ENCODE peak calls at places on chromosomes 3 and 15, in nine cellular contexts. I is hepatocyte; V is tibial artery; T is neural progenitor cell; J is Peyer's patch; A is CD4-positive, alpha-beta memory T cell; Z is PC-9; K is HepG2; F is A549. L is an unnamed sample. For H3K4me1, the result is how much of the 10 kb centered on the place peaks cover.

GRCh38 chr15:65328506-65329297 is 24.2 kb downstream of the RNU5B-1 start:
- DNase-seq in I (no peak), A (no peak), V (no peak), J (no peak), K (no peak), F (no peak), Z (no peak), T (no peak), L (no peak)

GRCh38 chr15:26126070-26126469 is 262.9 kb upstream of the ATP10A start:
- DNase-seq in T (no peak), F (no peak), J (no peak), V (no peak), Z (no peak), A (no peak), K (no peak), I (no peak), L (peak)

GRCh38 chr3:64163755-64164148 is 61.5 kb downstream of the PRICKLE2 start:
- DNase-seq in K (peak), I (peak), J (no peak), Z (no peak), A (no peak), T (no peak), V (no peak), F (no peak), L (no peak)

GRCh38 chr3:153911111-153911510 is 210.1 kb upstream of the ARHGEF26 start:
- DNase-seq in V (no peak), J (no peak), K (no peak), I (no peak), T (no peak), F (no peak), A (no peak), Z (no peak), L (no peak)

GRCh38 chr3:46947981-46948791 is 28.4 kb downstream of the CCDC12 start:
- DNase-seq in A (peak), F (peak), T (no peak), I (peak), V (peak), Z (peak), J (peak), K (peak), L (no peak)

GRCh38 chr3:27880969-27881892 is 159.1 kb upstream of the EOMES start:
- DNase-seq in F (no peak), I (no peak), K (no peak), Z (no peak), V (no peak), J (peak), T (no peak), A (peak), L (no peak)

GRCh38 chr15:70493376-70493775 is 270.0 kb downstream of the UACA start:
- DNase-seq in T (no peak), I (no peak), J (no peak), K (no peak), A (no peak), V (no peak), F (no peak), Z (no peak), L (no peak)

GRCh38 chr3:169283902-169284451 is 379.5 kb downstream of the MECOM start:
- DNase-seq in J (no peak), V (no peak), F (no peak), Z (no peak), T (no peak), I (no peak), A (no peak), K (no peak), L (no peak)

GRCh38 chr3:127680146-127680661 is 7.5 kb downstream of the ABTB1 start:
- DNase-seq in T (no peak), F (no peak), Z (no peak), K (no peak), V (peak), I (no peak), A (no peak), J (peak), L (no peak)

GRCh38 chr15:52082197-52083036 is 30.2 kb downstream of the BCL2L10 start:
- DNase-seq in Z (no peak), V (no peak), J (no peak), F (no peak), I (no peak), T (peak), A (no peak), K (no peak), L (no peak)

GRCh38 chr15:71705151-71705550 is 105.2 kb upstream of the NR2E3 start:
- DNase-seq in I (no peak), J (no peak), F (no peak), A (no peak), T (peak), V (no peak), K (no peak), Z (peak), L (no peak)

GRCh38 chr3:195537995-195538394 is 5.1 kb downstream of the PPP1R2 start:
- DNase-seq in A (peak), J (peak), K (no peak), F (no peak), T (no peak), V (no peak), I (no peak), Z (no peak), L (no peak)

GRCh38 chr15:35215095-35215494 is 130.0 kb upstream of the NANOGP8 start:
- DNase-seq in I (no peak), J (no peak), A (no peak), V (no peak), T (no peak), K (no peak), Z (no peak), F (no peak), L (no peak)

GRCh38 chr15:70348581-70349344 is 251.0 kb upstream of the TLE3 start:
- DNase-seq in F (no peak), A (no peak), V (no peak), T (no peak), I (no peak), Z (no peak), K (no peak), J (peak), L (peak)

GRCh38 chr15:86231864-86232801 is 152.5 kb downstream of the AGBL1 start:
- DNase-seq in A (peak), I (peak), J (peak), V (no peak), Z (no peak), T (peak), K (peak), F (peak), L (peak)

GRCh38 chr3:106431698-106432097 is 562.9 kb upstream of the CBLB start:
- DNase-seq in Z (no peak), K (no peak), V (no peak), T (no peak), I (no peak), J (no peak), F (no peak), A (no peak), L (no peak)

GRCh38 chr15:52247032-52247431 is 48.6 kb downstream of the MYO5C start:
- DNase-seq in A (no peak), I (peak), K (no peak), Z (no peak), J (no peak), F (no peak), T (no peak), V (no peak), L (no peak)

GRCh38 chr3:141644931-141645330 is 93.2 kb upstream of the RNF7 start:
- DNase-seq in I (peak), T (peak), J (peak), K (peak), F (peak), Z (peak), V (peak), A (peak), L (peak)

GRCh38 chr3:139906441-139906840 is 28.5 kb upstream of the CLSTN2 start:
- DNase-seq in J (no peak), A (no peak), F (peak), T (no peak), V (no peak), K (peak), I (peak), Z (no peak), L (no peak)

GRCh38 chr15:47185222-47185800 is 532.0 kb upstream of the SEMA6D start:
- DNase-seq in Z (no peak), I (no peak), V (no peak), T (no peak), J (no peak), F (no peak), K (no peak), A (no peak), L (no peak)

GRCh38 chr3:55243686-55244085 is 243.4 kb downstream of the WNT5A start:
- DNase-seq in F (no peak), A (no peak), Z (no peak), V (no peak), T (peak), J (no peak), I (no peak), K (no peak), L (no peak)

GRCh38 chr3:46892285-46893145 is 15.0 kb downstream of the PTH1R start:
- DNase-seq in T (peak), F (peak), J (peak), A (no peak), I (peak), V (peak), K (no peak), Z (peak), L (peak)

GRCh38 chr15:83846847-83847246 is 192.9 kb downstream of the ADAMTSL3 start:
- DNase-seq in T (no peak), A (no peak), K (no peak), F (no peak), Z (no peak), I (peak), V (no peak), J (no peak), L (no peak)

GRCh38 chr15:83504365-83504764 is 57.2 kb downstream of the SH3GL3 start:
- DNase-seq in Z (no peak), F (no peak), V (no peak), I (peak), K (no peak), T (no peak), J (no peak), A (no peak), L (no peak)

GRCh38 chr15:62894322-62895085 is 148.0 kb upstream of the TPM1 start:
- DNase-seq in F (no peak), V (no peak), Z (no peak), K (no peak), I (no peak), T (no peak), A (no peak), J (no peak), L (no peak)

GRCh38 chr3:137172703-137173102 is 214.9 kb downstream of the IL20RB start:
- DNase-seq in J (no peak), Z (no peak), I (no peak), K (no peak), V (no peak), T (no peak), A (no peak), F (no peak), L (no peak)

GRCh38 chr3:174949523-174949922 is 90.4 kb downstream of the NAALADL2 start:
- DNase-seq in Z (peak), A (no peak), V (no peak), T (no peak), I (no peak), F (no peak), J (no peak), K (no peak), L (no peak)

GRCh38 chr3:97896547-97896946 is 74.7 kb downstream of the CRYBG3 start:
- DNase-seq in Z (no peak), F (no peak), A (no peak), J (no peak), I (no peak), V (no peak), K (no peak), T (no peak), L (no peak)

GRCh38 chr3:186993940-186994670 is 63.8 kb downstream of the ST6GAL1 start:
- DNase-seq in Z (no peak), V (no peak), J (no peak), T (no peak), F (no peak), I (no peak), K (no peak), A (no peak), L (no peak)

GRCh38 chr15:73331991-73332925 is 36.5 kb downstream of the HCN4 start:
- DNase-seq in T (no peak), V (no peak), I (no peak), A (no peak), F (no peak), K (no peak), Z (no peak), J (no peak), L (peak)

GRCh38 chr15:33200903-33201302 is 6.4 kb upstream of the FMN1 start:
- DNase-seq in Z (peak), J (no peak), F (no peak), V (no peak), A (no peak), T (peak), I (no peak), K (no peak), L (no peak)

GRCh38 chr3:16478516-16478915 is 35.0 kb downstream of the RFTN1 start:
- DNase-seq in K (no peak), J (no peak), F (no peak), Z (no peak), V (no peak), A (no peak), I (no peak), T (no peak), L (no peak)
- H3K4me1 ChIP-seq in K (under half), J (under half), F (half or more), Z (under half), V (half or more), A (half or more), I (under half), T (under half), L (under half)

GRCh38 chr15:45314960-45315359 is 62.9 kb downstream of the SLC28A2 start:
- DNase-seq in T (peak), Z (peak), K (no peak), J (no peak), I (peak), A (no peak), F (no peak), V (no peak), L (peak)

GRCh38 chr15:45326280-45326679 is 52.1 kb downstream of the GATM start:
- DNase-seq in A (no peak), T (no peak), K (no peak), I (no peak), F (no peak), V (no peak), J (no peak), Z (no peak), L (no peak)

GRCh38 chr15:45319472-45320214 is 58.7 kb downstream of the GATM start:
- DNase-seq in I (no peak), T (no peak), Z (no peak), A (no peak), J (no peak), K (no peak), V (no peak), F (no peak), L (no peak)

DNA sequence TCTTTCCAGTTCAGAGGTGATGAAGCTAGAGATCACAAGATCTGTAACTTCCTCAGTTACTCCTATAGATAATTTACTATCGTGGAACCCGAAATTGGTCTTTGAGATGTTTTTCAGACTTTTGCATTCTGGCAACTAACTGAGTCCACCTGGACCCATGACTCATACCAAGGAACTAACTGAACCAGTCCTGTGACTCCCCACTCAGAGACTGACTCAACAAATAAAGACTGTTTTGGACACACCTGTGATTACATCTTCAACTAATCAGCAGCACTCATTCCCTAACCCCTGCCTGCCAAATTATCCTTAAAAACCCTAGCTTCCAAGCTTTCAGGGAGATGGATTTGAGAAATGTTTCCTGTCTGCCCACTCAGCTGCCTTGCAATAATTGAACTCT is 57.8 kb downstream of the GATM start:
- DNase-seq in J (no peak), V (no peak), K (peak), Z (peak), T (no peak), F (no peak), A (no peak), I (no peak), L (no peak)
- H3K4me1 ChIP-seq in J (under half), V (under half), K (under half), Z (under half), T (under half), F (under half), A (under half), I (under half), L (under half)

DNA sequence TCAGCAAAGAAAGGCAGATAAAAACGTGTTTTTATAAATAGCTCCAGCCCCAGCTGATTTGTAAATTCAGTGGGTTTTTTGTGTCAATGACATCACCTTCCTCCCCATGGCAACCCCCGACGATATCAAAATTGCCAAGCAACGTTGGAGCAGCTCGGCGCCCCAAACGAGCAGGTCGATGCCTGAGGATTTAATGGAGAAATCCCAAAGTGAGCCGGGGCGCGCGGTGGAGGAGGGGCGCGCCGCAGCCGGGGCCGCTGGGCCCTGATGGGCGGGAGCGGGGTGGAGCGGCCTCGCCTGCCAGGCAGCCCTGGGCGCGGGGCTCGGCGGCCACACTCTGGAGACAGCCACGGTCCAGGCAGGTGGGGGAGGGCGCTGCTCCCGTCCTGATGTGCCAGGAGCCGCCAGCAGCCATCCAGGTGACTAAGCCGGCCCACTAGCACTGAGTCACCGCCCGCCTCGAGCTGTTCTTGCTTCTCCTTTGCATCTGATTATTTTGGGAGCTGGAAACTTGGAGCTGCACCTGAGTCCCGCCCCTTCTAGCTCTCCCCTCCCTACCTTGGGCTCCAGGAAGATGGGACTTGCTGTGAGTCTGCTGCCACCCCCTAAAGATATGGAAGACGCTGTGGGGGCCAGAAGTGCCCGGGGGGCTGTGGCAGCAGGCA is at the start of gene PAK6:
- DNase-seq in T (peak), Z (peak), J (peak), A (peak), K (no peak), V (no peak), F (peak), I (peak), L (peak)
- H3K4me1 ChIP-seq in T (under half), Z (under half), J (under half), A (under half), K (under half), V (under half), F (under half), I (under half), L (under half)

GRCh38 chr15:78056714-78057269 is 20.7 kb downstream of the TBC1D2B start:
- DNase-seq in T (no peak), A (no peak), V (peak), Z (no peak), I (no peak), F (no peak), J (peak), K (no peak), L (no peak)
- H3K4me1 ChIP-seq in T (under half), A (half or more), V (half or more), Z (under half), I (half or more), F (under half), J (half or more), K (under half), L (under half)

DNA sequence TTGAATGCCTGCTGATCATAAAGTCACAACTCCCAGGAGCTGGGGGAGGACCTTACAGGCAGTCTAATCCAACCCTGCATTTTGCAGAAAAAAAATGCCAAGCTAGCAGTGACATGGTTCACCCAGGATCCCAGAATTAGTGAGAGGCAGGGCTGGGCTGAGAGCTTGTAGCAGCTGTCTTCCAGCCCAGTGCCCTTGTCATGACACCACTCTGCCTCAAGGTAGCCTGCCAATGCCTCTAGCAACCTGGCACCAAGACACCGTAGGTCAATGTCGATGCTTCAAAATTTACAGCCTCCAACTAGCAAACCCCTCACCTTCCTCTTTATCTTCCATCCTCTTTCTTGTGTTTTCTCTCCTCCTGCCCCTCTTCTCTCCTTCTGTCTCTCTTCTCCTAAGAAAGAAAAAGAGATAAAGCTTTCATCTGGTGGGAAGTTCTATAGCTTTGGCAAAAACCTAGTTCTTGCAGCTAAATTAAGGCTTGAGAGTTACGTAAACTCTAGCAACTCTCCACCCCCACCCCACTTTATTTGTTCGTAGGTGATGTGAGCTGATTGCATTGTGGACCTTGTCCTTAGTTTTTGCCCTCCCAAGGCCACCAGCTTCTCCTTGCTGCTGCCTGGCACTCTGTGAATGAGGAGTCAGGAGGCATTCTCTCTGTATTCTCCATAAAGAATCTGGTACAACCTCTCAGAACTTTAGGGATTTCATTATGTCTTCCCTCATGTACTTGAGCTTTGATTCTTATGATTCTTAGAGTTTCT is 18.3 kb upstream of the BFSP2 start:
- DNase-seq in I (peak), V (no peak), Z (no peak), T (no peak), J (no peak), F (no peak), A (no peak), K (peak), L (no peak)
- H3K4me1 ChIP-seq in I (under half), V (under half), Z (under half), T (under half), J (under half), F (under half), A (under half), K (under half), L (under half)

DNA sequence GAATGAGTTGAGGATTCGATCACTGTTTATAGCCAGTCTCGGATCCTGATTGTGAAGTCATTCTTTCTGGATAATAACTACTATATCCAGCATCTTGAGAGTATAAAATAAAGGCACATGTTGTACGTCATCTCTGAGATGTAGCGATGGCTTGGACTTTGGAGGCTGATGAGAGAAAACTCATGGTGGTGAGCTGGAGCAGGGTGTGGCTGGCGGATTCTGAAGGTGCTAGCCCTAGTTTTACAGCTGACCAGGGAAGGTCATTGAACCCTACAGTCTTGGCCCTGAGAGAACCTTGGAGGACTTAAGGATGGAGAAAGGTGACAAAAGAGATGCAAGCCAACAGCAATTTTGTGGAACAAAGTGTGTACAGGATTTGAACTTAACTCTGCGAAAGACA is 153.8 kb downstream of the IGF1R start:
- DNase-seq in V (no peak), A (no peak), J (peak), I (no peak), K (no peak), Z (no peak), T (no peak), F (no peak), L (no peak)
- H3K4me1 ChIP-seq in V (half or more), A (under half), J (under half), I (under half), K (half or more), Z (half or more), T (under half), F (half or more), L (under half)

DNA sequence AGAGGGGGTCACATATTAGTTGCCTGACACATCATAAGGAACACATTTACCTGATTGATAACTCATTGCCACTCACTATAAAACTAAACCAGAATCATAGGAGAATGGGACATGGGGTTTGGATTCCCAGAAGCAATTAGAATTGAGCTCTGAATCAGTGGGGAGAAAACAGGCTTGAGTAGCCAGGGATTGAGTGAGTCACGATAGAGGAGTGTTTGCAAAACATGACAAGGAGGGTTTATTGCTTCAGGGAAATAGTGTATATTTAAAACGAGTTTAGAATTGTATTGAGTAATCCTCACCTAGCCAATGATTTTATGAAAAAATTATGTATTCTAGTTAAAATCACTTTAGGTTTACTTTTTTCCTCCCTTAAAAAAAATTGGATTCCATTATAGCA is 101.2 kb upstream of the THRB start:
- DNase-seq in V (no peak), J (no peak), I (peak), F (no peak), T (no peak), K (no peak), A (no peak), Z (no peak), L (no peak)
- H3K4me1 ChIP-seq in V (under half), J (under half), I (under half), F (under half), T (under half), K (under half), A (under half), Z (under half), L (under half)

L was measured in pancreas.